ENCODE peak calls at places on chromosomes 1 and 21, in six cellular contexts. P is neuronal stem cell, S is IMR-90, H is trophoblast cell, Z is mesenchymal stem cell, A is H1. N is an unnamed sample.

GRCh38 chr21:32474179-32475059 is 61.9 kb downstream of the EVA1C start:
- DNase-seq in A (no peak), P (no peak), S (no peak), H (no peak), Z (no peak), N (peak)

GRCh38 chr1:170511066-170511465 is 20.9 kb upstream of the GORAB start:
- DNase-seq in S (no peak), A (no peak), P (no peak), Z (no peak), H (no peak), N (no peak)

GRCh38 chr1:23376890-23377811 is 7.5 kb upstream of the ZNF436 start:
- DNase-seq in P (no peak), H (peak), A (no peak), S (peak), Z (peak), N (no peak)

GRCh38 chr1:200034821-200035396 is 7.4 kb downstream of the NR5A2 start:
- DNase-seq in Z (peak), H (no peak), P (peak), A (no peak), S (peak), N (peak)

GRCh38 chr1:117821782-117822447 is 107.5 kb downstream of the GDAP2 start:
- DNase-seq in P (no peak), Z (peak), H (peak), A (no peak), S (peak), N (no peak)

GRCh38 chr1:204262506-204263239 is 48.9 kb upstream of the GOLT1A start:
- DNase-seq in A (no peak), Z (no peak), H (no peak), S (no peak), P (no peak), N (no peak)

GRCh38 chr1:91397605-91398004 is 7.0 kb downstream of the HFM1 start:
- DNase-seq in S (no peak), P (no peak), H (no peak), Z (no peak), A (no peak), N (no peak)

GRCh38 chr1:156073110-156073693 is 9.1 kb downstream of the MEX3A start:
- DNase-seq in S (no peak), H (no peak), A (no peak), Z (no peak), P (no peak), N (no peak)

GRCh38 chr1:35971601-35972000 is 40.7 kb downstream of the AGO3 start:
- DNase-seq in H (peak), P (no peak), Z (no peak), A (no peak), S (peak), N (no peak)

GRCh38 chr1:181094813-181095212 is 6.3 kb downstream of the IER5 start:
- DNase-seq in H (peak), S (peak), Z (peak), A (no peak), P (no peak), N (no peak)

GRCh38 chr1:155247667-155248563 is 7.4 kb downstream of the ENTREP3 start:
- DNase-seq in A (no peak), S (no peak), H (no peak), P (no peak), Z (no peak), N (no peak)

GRCh38 chr1:34984435-34985062 is 598 bp downstream of the TMEM35B start:
- DNase-seq in Z (peak), P (no peak), S (peak), A (no peak), H (no peak), N (no peak)

GRCh38 chr1:227766015-227766634 is 30.9 kb downstream of the SNAP47 start:
- DNase-seq in A (no peak), Z (no peak), P (no peak), S (peak), H (peak), N (no peak)

GRCh38 chr1:201376107-201376463 is 1.4 kb downstream of the TNNT2 start:
- DNase-seq in Z (no peak), P (no peak), S (no peak), A (no peak), H (no peak), N (no peak)

GRCh38 chr1:64495878-64496277 is 25.9 kb downstream of the CACHD1 start:
- DNase-seq in A (no peak), P (no peak), Z (no peak), S (no peak), H (no peak), N (no peak)

DNA sequence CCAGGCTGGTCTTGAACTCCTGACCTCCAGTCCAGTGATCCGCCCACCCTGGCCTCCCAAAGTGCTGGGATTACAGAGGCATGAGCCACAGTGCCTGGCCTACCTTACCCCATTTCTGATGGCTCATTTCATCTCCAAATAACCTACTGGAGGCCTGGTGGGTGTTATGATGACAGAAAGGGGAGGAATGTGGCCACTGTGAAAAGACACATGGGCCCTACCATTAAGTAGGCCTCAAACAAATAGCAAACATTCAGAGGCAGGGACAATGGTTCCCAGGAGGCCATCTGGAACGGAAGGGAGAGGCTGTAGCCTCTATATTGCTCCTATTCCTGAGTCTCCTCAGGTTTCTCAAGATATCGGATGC is 930 bp upstream of the FCRLA start:
- DNase-seq in Z (no peak), A (no peak), P (no peak), H (no peak), S (peak), N (no peak)
- H2AFZ ChIP-seq in Z (no peak), A (no peak), P (no peak), H (no peak), S (peak), N (no peak)

GRCh38 chr1:222465211-222466041 is 82.5 kb downstream of the HHIPL2 start:
- DNase-seq in H (peak), Z (peak), P (peak), A (peak), S (peak), N (peak)

GRCh38 chr1:222463059-222463730 is 84.7 kb downstream of the HHIPL2 start:
- DNase-seq in A (no peak), H (no peak), P (no peak), Z (no peak), S (no peak), N (no peak)

GRCh38 chr1:222464841-222465210 is 83.1 kb downstream of the HHIPL2 start:
- DNase-seq in Z (peak), S (peak), P (peak), H (no peak), A (peak), N (peak)

GRCh38 chr1:222462598-222462997 is 85.3 kb downstream of the HHIPL2 start:
- DNase-seq in S (no peak), H (no peak), A (no peak), Z (no peak), P (no peak), N (no peak)

GRCh38 chr1:222466150-222466865 is 81.6 kb downstream of the HHIPL2 start:
- DNase-seq in P (no peak), H (no peak), Z (no peak), S (no peak), A (no peak), N (no peak)
- H3K27ac ChIP-seq in P (no peak), H (no peak), Z (peak), S (peak), A (no peak), N (no peak)

GRCh38 chr1:21260405-21261129 is 29.7 kb downstream of the ECE1 start:
- DNase-seq in P (no peak), A (no peak), Z (no peak), S (no peak), H (no peak), N (no peak)
- H4K91ac ChIP-seq in P (no peak), A (no peak), Z (peak), S (peak), H (no peak), N (no peak)

DNA sequence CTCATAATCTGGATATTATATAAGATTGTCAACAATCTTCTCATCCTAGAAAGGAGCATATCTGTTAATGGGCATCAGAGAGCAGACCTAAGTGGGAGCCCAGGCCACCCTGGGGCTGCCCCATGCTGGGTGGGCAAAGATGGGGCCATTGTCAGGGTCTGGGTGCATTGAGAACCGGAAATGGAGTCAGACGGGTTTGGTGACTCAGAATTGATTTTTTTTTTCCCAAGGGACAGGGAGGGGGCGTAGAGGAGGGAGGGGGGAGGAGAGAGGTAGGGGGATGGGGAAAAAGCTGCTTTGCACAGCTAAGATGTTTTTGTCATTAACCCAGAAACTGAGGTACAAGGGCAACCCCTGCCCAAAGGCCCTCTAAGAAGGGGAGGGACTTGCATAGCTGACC is 1.3 kb downstream of the ATXN7L2 start:
- DNase-seq in H (no peak), A (no peak), Z (no peak), S (no peak), P (no peak), N (no peak)
- H2AFZ ChIP-seq in H (peak), A (no peak), Z (no peak), S (peak), P (peak), N (no peak)

GRCh38 chr1:206742702-206743383 is 27.7 kb upstream of the IL19 start:
- DNase-seq in H (no peak), S (no peak), Z (no peak), A (no peak), P (no peak), N (no peak)
- H3K27ac ChIP-seq in H (no peak), S (no peak), Z (no peak), A (no peak), P (no peak), N (no peak)